ENCODE peak calls at places on chromosomes 11 and 22, in five cellular contexts. Y is skeletal muscle cell; O is ureter; Q is NCI-H774; D is activated T-helper 1 cell treated with anti-CD3 and anti-CD28 coated beads, Interleukin-2, amount 50 U/mL, for 16 hours. M is an unnamed sample.
A peak's percentile ranks its signal among the peaks of the same experiment; 100 is the strongest.

GRCh38 chr22:27489265-27489675 is 312.3 kb downstream of the MN1 start:
- DNase-seq in Y (peak; percentile 62), O (no peak), Q (no peak), D (no peak), M (no peak)

GRCh38 chr22:37012262-37012904 is 6.9 kb downstream of the TST start:
- DNase-seq in Y (no peak), O (no peak), Q (no peak), D (no peak), M (no peak)

GRCh38 chr22:32796865-32797573 is 4.5 kb upstream of the TIMP3 start:
- DNase-seq in Y (no peak), O (peak; percentile 74), Q (no peak), D (peak; percentile 3), M (peak; percentile 27)

GRCh38 chr11:61037694-61038093 is 64.6 kb upstream of the CD5 start:
- DNase-seq in Y (no peak), O (no peak), Q (no peak), D (no peak), M (no peak)

GRCh38 chr22:25021976-25022711 is 69.6 kb downstream of the KIAA1671 start:
- DNase-seq in Y (no peak), O (no peak), Q (no peak), D (no peak), M (no peak)

GRCh38 chr11:68542617-68543016 is 82.1 kb downstream of the PPP6R3 start:
- DNase-seq in Y (peak; percentile 62), O (no peak), Q (no peak), D (no peak), M (peak; percentile 77)

GRCh38 chr11:44573333-44573732 is 7.9 kb downstream of the CD82 start:
- DNase-seq in Y (no peak), O (no peak), Q (no peak), D (no peak), M (no peak)

GRCh38 chr11:69356703-69357457 is 62.9 kb downstream of the MYEOV start:
- DNase-seq in Y (no peak), O (peak; percentile 37), Q (no peak), D (no peak), M (no peak)

GRCh38 chr11:68325894-68326220 is 13.5 kb downstream of the LRP5 start:
- DNase-seq in Y (no peak), O (no peak), Q (no peak), D (no peak), M (no peak)

GRCh38 chr11:112972399-112973115 is 11.3 kb downstream of the NCAM1 start:
- DNase-seq in Y (no peak), O (no peak), Q (no peak), D (no peak), M (no peak)

GRCh38 chr11:86041975-86042378 is 26.9 kb downstream of the PICALM start:
- DNase-seq in Y (peak; percentile 69), O (peak; percentile 76), Q (peak; percentile 65), D (peak; percentile 13), M (peak; percentile 90)

GRCh38 chr11:74185285-74185684 is 14.2 kb downstream of the PPME1 start:
- DNase-seq in Y (no peak), O (no peak), Q (no peak), D (no peak), M (no peak)

GRCh38 chr22:38866399-38867123 is 5.5 kb downstream of the CBX6 start:
- DNase-seq in Y (no peak), O (no peak), Q (no peak), D (no peak), M (no peak)

GRCh38 chr11:58788355-58789023 is 56.0 kb downstream of the GLYATL2 start:
- DNase-seq in Y (peak; percentile 5), O (no peak), Q (peak; percentile 45), D (peak; percentile 6), M (peak; percentile 72)

GRCh38 chr22:37870273-37870672 is 21.1 kb downstream of the EIF3L start:
- DNase-seq in Y (no peak), O (no peak), Q (no peak), D (no peak), M (no peak)

GRCh38 chr11:105033781-105034180 is 1.2 kb downstream of the CASP1 start:
- DNase-seq in Y (no peak), O (no peak), Q (no peak), D (no peak), M (no peak)

GRCh38 chr11:4085575-4085974 is 9.0 kb upstream of the RRM1 start:
- DNase-seq in Y (no peak), O (no peak), Q (no peak), D (no peak), M (no peak)

GRCh38 chr11:61602775-61603569 is 22.1 kb upstream of the SYT7 start:
- DNase-seq in Y (peak; percentile 91), O (peak; percentile 64), Q (no peak), D (no peak), M (peak; percentile 72)

M was measured in kidney glomerular epithelial cell.